ENCODE peak calls at places on chromosomes 11 and 22, in six cellular contexts. X, U, O, F, R and P are unnamed samples.

GRCh38 chr11:65452806-65453490 is 30.4 kb downstream of the NEAT1 start:
- DNase-seq in X (peak), U (no peak), R (peak), F (peak), O (no peak), P (no peak)

GRCh38 chr11:134159652-134160051 is 64.1 kb downstream of the NCAPD3 start:
- DNase-seq in F (no peak), U (no peak), O (no peak), R (no peak), X (no peak), P (no peak)

GRCh38 chr22:49636649-49637048 is 191.0 kb downstream of the BRD1 start:
- DNase-seq in U (no peak), F (no peak), X (no peak), O (no peak), R (no peak), P (no peak)

GRCh38 chr22:23079240-23079768 is 9.0 kb downstream of the GNAZ start:
- DNase-seq in F (no peak), U (no peak), R (no peak), O (no peak), X (no peak), P (no peak)

GRCh38 chr11:106011481-106011880 is 10.6 kb downstream of the MSANTD4 start:
- DNase-seq in R (no peak), F (no peak), X (peak), O (no peak), U (no peak), P (no peak)

GRCh38 chr22:25696763-25697710 is 45.0 kb upstream of the MYO18B start:
- DNase-seq in R (no peak), F (no peak), X (peak), O (no peak), U (no peak), P (no peak)

GRCh38 chr11:132228756-132229325 is 858.4 kb downstream of the NTM start:
- DNase-seq in X (no peak), F (peak), O (no peak), U (no peak), R (no peak), P (no peak)

GRCh38 chr11:103055174-103055890 is 36.6 kb downstream of the DCUN1D5 start:
- DNase-seq in F (peak), X (peak), O (no peak), U (no peak), R (no peak), P (peak)

GRCh38 chr11:74018331-74019005 is 9.6 kb upstream of the UCP3 start:
- DNase-seq in F (peak), O (no peak), R (peak), X (peak), U (peak), P (no peak)

GRCh38 chr11:130159657-130160459 is at the start of gene ST14:
- DNase-seq in X (no peak), R (peak), F (peak), O (no peak), U (no peak), P (no peak)

GRCh38 chr11:109677876-109678275 is 255.9 kb downstream of the C11orf87 start:
- DNase-seq in R (peak), F (no peak), O (no peak), X (no peak), U (no peak), P (no peak)

GRCh38 chr11:35740061-35740824 is 77.7 kb downstream of the TRIM44 start:
- DNase-seq in F (no peak), O (no peak), R (no peak), U (no peak), X (no peak), P (no peak)

GRCh38 chr11:43567396-43567975 is 113.1 kb upstream of the HSD17B12 start:
- DNase-seq in F (peak), R (peak), O (peak), U (no peak), X (peak), P (peak)

GRCh38 chr11:124725719-124726105 is 14.0 kb upstream of the NRGN start:
- DNase-seq in R (no peak), F (peak), U (no peak), O (no peak), X (peak), P (no peak)

GRCh38 chr11:35794850-35795249 is 132.3 kb downstream of the TRIM44 start:
- DNase-seq in U (no peak), F (peak), X (peak), O (no peak), R (peak), P (no peak)

GRCh38 chr11:76391039-76391438 is 9.9 kb downstream of the GVQW3 start:
- DNase-seq in O (no peak), X (no peak), R (no peak), U (no peak), F (no peak), P (no peak)

GRCh38 chr11:85805387-85805786 is 5.6 kb downstream of the SYTL2 start:
- DNase-seq in F (no peak), X (no peak), R (no peak), U (no peak), O (no peak), P (no peak)

GRCh38 chr11:123404626-123405025 is 25.4 kb upstream of the GRAMD1B start:
- DNase-seq in R (no peak), O (no peak), F (no peak), X (no peak), U (no peak), P (no peak)

GRCh38 chr11:21514298-21514697 is 678.6 kb upstream of the ANO5 start:
- DNase-seq in F (peak), U (no peak), R (no peak), O (peak), X (no peak), P (peak)

GRCh38 chr11:30216534-30216933 is 14.3 kb upstream of the FSHB start:
- DNase-seq in X (no peak), R (no peak), F (no peak), O (no peak), U (no peak), P (no peak)

GRCh38 chr11:12529041-12529440 is 145.2 kb upstream of the TEAD1 start:
- DNase-seq in O (no peak), R (no peak), F (peak), X (no peak), U (no peak), P (no peak)

GRCh38 chr11:67372232-67372992 is 986 bp downstream of the CLCF1 start:
- DNase-seq in U (peak), R (no peak), F (no peak), X (no peak), O (no peak), P (no peak)

GRCh38 chr11:128458316-128458715 is 129.0 kb downstream of the ETS1 start:
- DNase-seq in O (no peak), F (peak), U (no peak), R (no peak), X (peak), P (no peak)

GRCh38 chr22:23909258-23909898 is 15.2 kb downstream of the MIF start:
- DNase-seq in U (no peak), R (no peak), F (no peak), X (no peak), O (no peak), P (no peak)

GRCh38 chr11:127564803-127565202 is 564.2 kb upstream of the KIRREL3 start:
- DNase-seq in F (no peak), R (no peak), X (no peak), O (no peak), U (no peak), P (no peak)

DNA sequence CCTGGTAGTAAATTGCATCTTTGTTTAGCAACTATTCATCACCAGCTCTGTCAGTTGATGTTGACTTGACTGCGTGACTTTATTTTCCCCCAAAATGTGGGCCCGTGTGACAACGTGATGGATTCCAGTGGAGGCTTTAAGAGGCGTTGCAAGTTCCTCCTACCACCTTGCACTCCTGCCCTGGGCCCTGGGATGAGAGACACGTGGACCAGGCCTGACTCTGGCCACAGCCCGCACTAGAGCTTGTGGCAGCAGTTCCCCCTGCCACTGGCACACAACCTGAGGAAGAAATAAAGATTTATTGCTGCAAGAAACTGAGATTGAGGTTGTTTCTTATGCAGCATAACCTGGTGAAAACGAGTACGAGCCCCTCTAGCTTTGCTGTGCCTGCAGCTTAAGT is 31.9 kb downstream of the RASD2 start:
- DNase-seq in R (no peak), X (no peak), F (no peak), O (no peak), U (no peak), P (no peak)
- H3K4me3 ChIP-seq in R (no peak), X (no peak), F (no peak), O (no peak), U (no peak), P (no peak)

DNA sequence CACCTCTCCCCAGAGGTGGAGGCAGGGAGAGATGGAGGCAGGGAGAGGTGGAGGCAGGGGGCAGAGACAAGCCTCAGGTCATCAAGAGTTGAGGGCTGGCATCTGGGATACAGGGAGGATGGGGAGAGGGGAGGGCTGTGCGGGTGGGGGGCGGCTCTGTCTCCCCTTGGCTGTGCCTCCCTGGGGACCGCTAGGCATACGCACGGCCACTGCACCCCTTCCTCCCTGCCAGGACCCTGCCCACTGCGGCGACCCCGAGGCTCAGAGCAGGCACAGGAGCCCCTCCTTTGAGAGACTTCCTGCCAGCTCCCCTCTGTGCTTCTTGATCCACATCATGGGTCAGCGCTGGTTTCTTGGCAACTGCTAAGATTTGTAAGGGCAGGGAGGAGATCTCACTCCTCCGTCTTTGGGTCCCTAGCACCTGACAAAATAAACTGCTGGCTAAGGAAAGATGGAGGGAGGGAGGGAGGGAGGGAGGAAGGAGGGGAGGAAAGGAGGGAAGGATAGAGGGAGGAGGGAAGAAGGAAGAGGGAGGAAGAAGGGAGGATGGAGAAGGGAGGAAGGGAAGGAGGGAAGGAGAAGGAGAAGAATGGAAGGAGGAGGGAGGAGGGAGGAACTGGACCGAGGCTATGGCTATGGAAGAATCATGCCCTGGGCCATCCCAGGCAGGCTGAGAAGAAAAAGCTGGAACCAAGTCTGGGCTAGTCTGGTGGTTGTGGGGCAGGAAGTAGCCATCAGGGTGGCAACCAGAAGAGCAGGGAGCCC is 18.5 kb downstream of the PRR33 start:
- DNase-seq in F (peak), U (peak), X (peak), O (no peak), R (no peak), P (no peak)
- H3K4me3 ChIP-seq in F (no peak), U (peak), X (peak), O (no peak), R (no peak), P (no peak)

GRCh38 chr11:113681282-113681681 is 24.8 kb downstream of the TMPRSS5 start:
- DNase-seq in R (no peak), F (no peak), X (no peak), U (no peak), O (no peak), P (no peak)
- H3K4me3 ChIP-seq in R (no peak), F (no peak), X (no peak), U (no peak), O (no peak), P (no peak)

GRCh38 chr11:59756845-59757244 is 1.7 kb downstream of the STX3 start:
- DNase-seq in X (peak), R (peak), U (no peak), O (no peak), F (peak), P (no peak)
- H3K4me3 ChIP-seq in X (no peak), R (peak), U (peak), O (no peak), F (no peak), P (no peak)

GRCh38 chr22:43860831-43861230 is 1.5 kb downstream of the SULT4A1 start:
- DNase-seq in F (no peak), U (no peak), X (no peak), R (no peak), O (no peak), P (no peak)

GRCh38 chr22:43862074-43862881 is at the start of gene SULT4A1:
- DNase-seq in X (peak), O (no peak), F (no peak), U (no peak), R (no peak), P (no peak)

GRCh38 chr22:43861529-43861928 is 784 bp downstream of the SULT4A1 start:
- DNase-seq in F (no peak), R (no peak), U (no peak), O (no peak), X (peak), P (no peak)

GRCh38 chr22:43860126-43860525 is 2.2 kb downstream of the SULT4A1 start:
- DNase-seq in U (no peak), F (no peak), R (no peak), O (no peak), X (no peak), P (no peak)

GRCh38 chr22:43862882-43863202 is 529 bp upstream of the SULT4A1 start:
- DNase-seq in X (no peak), O (no peak), R (no peak), F (no peak), U (no peak), P (no peak)
- H3K4me3 ChIP-seq in X (no peak), O (no peak), R (peak), F (peak), U (no peak), P (no peak)

DNA sequence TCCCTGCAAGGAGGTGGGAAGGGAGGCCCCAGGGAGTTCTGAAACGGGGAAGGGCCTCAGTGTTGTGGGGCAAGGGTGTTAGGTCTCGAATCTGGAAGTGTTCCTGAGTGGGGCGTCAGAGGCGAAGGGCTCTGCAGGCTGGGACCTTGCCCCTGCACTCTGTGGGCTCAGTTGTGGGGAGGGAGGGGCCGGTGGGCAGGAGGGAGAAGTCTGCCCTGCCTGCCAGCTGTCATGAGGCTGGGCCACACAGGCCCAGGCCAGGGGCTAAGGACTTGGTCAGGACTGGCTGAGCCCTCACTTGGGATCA is at the start of gene CRACR2B:
- DNase-seq in R (no peak), F (no peak), X (no peak), O (no peak), U (no peak), P (no peak)
- H3K4me3 ChIP-seq in R (peak), F (peak), X (no peak), O (no peak), U (peak), P (peak)

GRCh38 chr11:61507962-61508824 is at the start of gene LRRC10B:
- DNase-seq in O (no peak), U (no peak), X (no peak), R (peak), F (no peak), P (peak)
- H3K4me3 ChIP-seq in O (no peak), U (peak), X (no peak), R (peak), F (no peak), P (peak)

GRCh38 chr11:118092907-118093571 is 6.3 kb upstream of the SMIM35 start:
- DNase-seq in R (peak), F (peak), U (no peak), O (no peak), X (no peak), P (no peak)

GRCh38 chr11:118099838-118100570 is 13.2 kb upstream of the SMIM35 start:
- DNase-seq in X (no peak), R (no peak), F (no peak), U (no peak), O (no peak), P (no peak)

GRCh38 chr11:118095493-118095892 is 8.7 kb upstream of the SMIM35 start:
- DNase-seq in R (peak), X (no peak), O (no peak), F (no peak), U (no peak), P (no peak)

GRCh38 chr11:118098996-118099837 is 12.5 kb upstream of the SMIM35 start:
- DNase-seq in R (no peak), O (peak), U (no peak), F (no peak), X (no peak), P (no peak)

DNA sequence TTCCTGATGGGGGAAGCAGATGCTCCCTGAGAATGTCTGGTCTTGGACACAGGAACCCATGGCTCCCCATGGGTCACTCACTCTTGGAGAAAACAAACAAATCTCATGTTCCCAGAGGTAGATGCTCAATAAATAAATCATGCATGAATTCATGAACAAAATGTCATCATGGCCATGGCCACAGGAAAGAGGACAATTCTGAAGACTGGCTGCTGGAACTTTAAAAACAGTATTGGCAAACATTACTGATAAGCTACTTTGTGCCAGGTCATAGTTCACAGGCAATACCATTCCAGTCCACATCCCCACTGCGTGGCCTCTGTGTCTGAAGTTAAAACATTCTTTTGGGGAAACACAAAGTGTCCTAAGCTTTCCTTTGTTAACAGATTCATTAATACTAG is 9.2 kb upstream of the SMIM35 start:
- DNase-seq in R (no peak), F (no peak), X (no peak), U (no peak), O (no peak), P (no peak)
- H3K4me3 ChIP-seq in R (no peak), F (no peak), X (no peak), U (no peak), O (no peak), P (no peak)